ENCODE peak calls at places on chromosomes 1 and 21, in eight cellular contexts. H, U, J, D, K, P, Z and I are unnamed samples.

GRCh38 chr1:43329995-43330751 is 7.4 kb upstream of the MPL start:
- DNase-seq in Z (no peak), U (peak), P (peak), J (peak), H (peak), D (peak), K (peak), I (peak)

GRCh38 chr1:243549791-243550190 is 293.9 kb downstream of the SDCCAG8 start:
- DNase-seq in P (no peak), J (no peak), H (no peak), D (no peak), Z (no peak), K (no peak), U (no peak), I (no peak)

GRCh38 chr1:77899647-77900320 is 11.4 kb downstream of the NEXN start:
- DNase-seq in U (no peak), H (no peak), P (no peak), D (peak), J (no peak), K (no peak), Z (no peak), I (peak)

GRCh38 chr1:168179411-168180147 is 817 bp downstream of the TIPRL start:
- DNase-seq in D (peak), P (no peak), H (no peak), Z (no peak), U (peak), J (no peak), K (peak), I (peak)

GRCh38 chr1:185653615-185654014 is 80.6 kb upstream of the HMCN1 start:
- DNase-seq in P (no peak), J (no peak), U (no peak), K (no peak), H (no peak), Z (no peak), D (no peak), I (no peak)

GRCh38 chr1:100538935-100539835 is 1.2 kb downstream of the GPR88 start:
- DNase-seq in U (no peak), D (peak), J (peak), Z (no peak), K (peak), H (peak), P (no peak), I (peak)

GRCh38 chr1:94332952-94333351 is 85.2 kb upstream of the ABCD3 start:
- DNase-seq in U (peak), H (no peak), D (peak), P (no peak), Z (no peak), K (no peak), J (no peak), I (peak)

GRCh38 chr1:228228601-228229074 is 20.8 kb downstream of the OBSCN start:
- DNase-seq in U (peak), K (peak), P (no peak), D (peak), Z (no peak), H (no peak), J (no peak), I (peak)

GRCh38 chr1:52920791-52921291 is 699 bp downstream of the ECHDC2 start:
- DNase-seq in Z (no peak), U (no peak), D (no peak), P (no peak), H (peak), J (peak), K (peak), I (no peak)

GRCh38 chr1:8858112-8858668 is 20.3 kb downstream of the ENO1 start:
- DNase-seq in D (peak), K (no peak), H (no peak), J (peak), P (no peak), Z (no peak), U (peak), I (peak)

GRCh38 chr1:208223136-208223535 is 21.0 kb downstream of the PLXNA2 start:
- DNase-seq in K (no peak), D (peak), U (no peak), H (no peak), Z (no peak), J (no peak), P (no peak), I (peak)

GRCh38 chr1:113784104-113784779 is 25.0 kb upstream of the PHTF1 start:
- DNase-seq in U (no peak), Z (no peak), P (no peak), K (no peak), J (no peak), H (no peak), D (peak), I (peak)

GRCh38 chr1:19863804-19864203 is 18.4 kb upstream of the OTUD3 start:
- DNase-seq in H (no peak), J (no peak), K (peak), P (no peak), U (peak), Z (no peak), D (peak), I (peak)

GRCh38 chr1:171590022-171590421 is 32.0 kb upstream of the MYOCOS start:
- DNase-seq in P (no peak), H (no peak), K (no peak), J (no peak), Z (no peak), D (peak), U (peak), I (peak)

GRCh38 chr1:161736332-161736969 is 13.1 kb upstream of the DUSP12 start:
- DNase-seq in H (no peak), P (no peak), Z (no peak), U (no peak), J (no peak), D (peak), K (peak), I (peak)

GRCh38 chr1:229364216-229365065 is 21.6 kb upstream of the CCSAP start:
- DNase-seq in U (no peak), D (no peak), K (no peak), P (no peak), Z (no peak), H (no peak), J (no peak), I (peak)

GRCh38 chr1:48943826-48944225 is 167.1 kb upstream of the BEND5 start:
- DNase-seq in H (no peak), K (no peak), U (no peak), J (no peak), P (no peak), Z (no peak), D (no peak), I (no peak)

GRCh38 chr1:35929730-35930592 is 944 bp upstream of the AGO3 start:
- DNase-seq in K (peak), P (no peak), J (no peak), Z (peak), H (peak), U (peak), D (peak), I (peak)

GRCh38 chr1:34164510-34165381 is at the start of gene CSMD2:
- DNase-seq in H (peak), P (no peak), D (peak), Z (no peak), U (peak), K (peak), J (no peak), I (peak)

GRCh38 chr1:147579532-147580199 is 38.4 kb downstream of the BCL9 start:
- DNase-seq in U (no peak), D (peak), P (no peak), J (no peak), Z (no peak), K (no peak), H (no peak), I (peak)

GRCh38 chr1:72003092-72003491 is 279.2 kb downstream of the NEGR1 start:
- DNase-seq in K (no peak), J (no peak), P (no peak), H (no peak), Z (no peak), D (no peak), U (no peak), I (no peak)

DNA sequence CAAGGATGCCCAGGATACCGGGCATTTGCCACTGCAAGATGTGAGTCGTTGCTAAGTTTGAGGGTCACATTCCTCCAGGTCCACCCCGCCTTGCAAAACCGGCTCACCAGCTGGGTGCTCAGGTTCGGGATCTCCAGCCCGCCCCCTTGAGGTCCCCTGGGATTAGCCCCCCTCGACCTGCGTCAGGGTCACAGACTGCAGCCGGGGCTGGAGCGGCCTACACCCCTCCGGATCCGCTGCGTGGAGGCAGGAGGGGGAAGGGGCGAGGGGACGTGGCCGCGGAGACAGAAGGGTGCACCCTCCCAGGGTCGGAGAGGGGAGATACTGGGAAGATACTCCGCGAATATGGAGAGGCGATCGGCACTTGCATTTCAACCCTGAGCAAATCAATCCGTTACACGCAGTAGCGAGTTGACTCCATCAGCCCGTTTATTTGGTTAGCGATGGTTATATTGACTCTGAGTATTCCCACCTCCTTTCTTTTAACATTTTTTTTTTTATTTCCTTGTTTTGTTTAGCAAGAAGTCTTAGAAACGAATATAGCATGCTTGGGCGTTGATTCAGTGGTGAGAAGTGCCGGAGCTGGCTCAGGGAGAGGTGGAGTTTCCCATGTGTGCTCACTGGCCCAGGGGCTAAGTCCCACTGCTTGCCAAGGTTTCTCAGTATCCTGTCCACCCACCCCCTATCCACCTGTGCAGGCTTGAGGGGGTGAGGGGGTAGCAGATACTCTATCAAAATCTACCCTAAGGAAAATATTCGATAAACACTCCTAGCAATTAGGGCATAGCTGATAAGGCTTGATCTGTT is 983 bp downstream of the IFNAR2 start:
- DNase-seq in H (peak), K (peak), Z (no peak), D (peak), P (no peak), U (peak), J (peak), I (peak)
- H3K27ac ChIP-seq in H (peak), K (peak), Z (peak), D (peak), P (peak), U (peak), J (peak), I (peak)

DNA sequence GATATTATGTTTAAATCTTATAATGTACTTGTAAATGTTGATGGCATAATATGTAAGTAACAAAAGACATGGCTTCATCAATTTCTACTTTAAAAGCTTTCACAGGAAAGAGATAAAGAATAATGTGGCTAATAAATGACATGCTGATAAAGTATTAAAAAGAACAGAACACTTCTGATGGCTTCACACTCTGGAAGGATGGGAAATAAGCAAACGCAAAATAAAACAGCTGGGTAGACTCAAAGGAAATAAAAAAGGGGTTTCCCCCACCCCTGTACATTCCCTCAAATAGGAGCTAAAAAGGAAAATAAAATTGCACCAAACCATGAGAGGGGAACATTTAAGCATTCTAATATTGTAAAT is 27.1 kb upstream of the DYRK1A start:
- DNase-seq in J (no peak), D (no peak), U (no peak), H (no peak), K (no peak), P (no peak), Z (no peak), I (peak)
- H3K27ac ChIP-seq in J (peak), D (peak), U (peak), H (no peak), K (no peak), P (peak), Z (peak), I (peak)

GRCh38 chr1:206001476-206001888 is 1.7 kb downstream of the RAB7B start:
- DNase-seq in H (no peak), D (peak), U (peak), J (peak), Z (no peak), P (peak), K (peak), I (peak)

GRCh38 chr1:205998457-205999241 is 4.5 kb downstream of the RAB7B start:
- DNase-seq in D (no peak), K (no peak), P (no peak), H (no peak), J (no peak), Z (no peak), U (no peak), I (no peak)

GRCh38 chr1:206002833-206003532 is at the start of gene RAB7B:
- DNase-seq in P (peak), K (peak), D (peak), J (peak), H (peak), Z (no peak), U (peak), I (peak)

GRCh38 chr1:206002160-206002559 is 1.0 kb downstream of the RAB7B start:
- DNase-seq in J (no peak), H (no peak), Z (no peak), P (no peak), D (no peak), U (no peak), K (peak), I (no peak)

DNA sequence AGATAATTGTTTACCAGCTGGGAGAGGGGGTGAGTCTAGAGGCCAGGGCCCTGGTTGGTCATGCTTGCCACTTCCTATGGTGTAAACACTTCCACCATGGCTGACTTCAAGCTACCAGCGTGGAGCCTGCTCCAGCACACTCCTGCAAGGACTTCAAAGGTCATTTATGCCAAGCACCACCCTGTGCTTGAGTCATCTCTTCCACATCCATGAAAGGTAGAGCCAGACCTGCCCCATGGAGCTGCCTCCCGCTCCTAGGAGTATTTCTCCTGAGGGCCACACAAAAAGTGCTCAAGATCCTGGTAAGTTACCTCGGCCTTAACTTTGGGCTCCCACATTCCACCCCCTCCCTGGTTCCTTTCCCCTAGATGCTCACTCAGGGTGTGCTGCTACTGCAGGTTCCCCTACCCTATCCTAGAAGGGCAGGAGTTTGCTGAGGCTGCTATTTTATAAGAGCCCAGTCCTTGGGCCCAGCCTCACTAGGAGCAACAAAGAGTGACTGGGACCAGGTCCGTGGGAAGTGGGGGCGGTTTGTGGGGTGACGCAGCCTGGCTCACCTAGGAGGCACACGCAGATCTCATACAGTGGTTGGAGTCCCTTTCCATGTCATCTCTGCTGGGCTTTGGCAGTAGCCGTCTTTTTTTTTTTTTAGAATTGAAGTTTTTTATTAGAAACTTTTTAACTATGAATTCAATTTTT is 2.4 kb downstream of the RAB7B start:
- DNase-seq in J (no peak), K (peak), Z (no peak), D (peak), H (no peak), U (peak), P (no peak), I (peak)
- H3K27ac ChIP-seq in J (no peak), K (peak), Z (peak), D (peak), H (no peak), U (peak), P (no peak), I (peak)

DNA sequence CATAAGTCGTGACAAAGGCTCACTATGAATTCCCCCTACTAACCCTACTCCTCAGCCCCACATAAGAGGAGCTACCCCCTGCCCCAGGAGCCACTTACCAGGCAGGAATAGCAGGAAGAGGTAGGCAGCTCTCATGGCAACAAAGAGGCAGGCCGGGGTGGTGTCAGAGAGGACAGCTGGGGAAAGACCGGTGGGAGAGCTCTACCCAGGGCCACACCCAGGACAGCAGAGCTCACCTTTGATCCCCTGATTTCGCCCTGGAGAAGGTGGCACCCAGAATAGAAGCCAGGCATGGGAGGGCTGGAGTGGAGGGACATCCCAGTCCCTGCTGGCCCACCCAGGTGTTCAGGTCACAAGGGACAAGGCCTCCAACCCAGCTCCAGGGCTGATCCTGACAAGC is 2.3 kb downstream of the MFAP2 start:
- DNase-seq in Z (no peak), J (no peak), H (no peak), K (no peak), D (no peak), P (no peak), U (no peak), I (no peak)
- H3K27ac ChIP-seq in Z (no peak), J (no peak), H (peak), K (peak), D (no peak), P (peak), U (no peak), I (peak)

GRCh38 chr1:232416026-232416568 is 213.8 kb downstream of the SIPA1L2 start:
- DNase-seq in U (no peak), D (no peak), Z (no peak), H (no peak), K (peak), J (no peak), P (no peak), I (no peak)
- H3K27ac ChIP-seq in U (no peak), D (no peak), Z (peak), H (peak), K (peak), J (no peak), P (peak), I (no peak)

GRCh38 chr21:45982758-45983731 is 1.5 kb downstream of the COL6A1 start:
- DNase-seq in D (no peak), H (peak), Z (no peak), U (no peak), K (no peak), J (peak), P (no peak), I (no peak)
- H3K27ac ChIP-seq in D (peak), H (peak), Z (peak), U (peak), K (no peak), J (peak), P (peak), I (peak)

GRCh38 chr1:2208309-2209239 is 14.0 kb upstream of the FAAP20 start:
- DNase-seq in P (peak), D (peak), K (peak), U (peak), H (peak), Z (no peak), J (peak), I (peak)

GRCh38 chr1:2212167-2212541 is 16.0 kb upstream of the SKI start:
- DNase-seq in J (peak), U (no peak), Z (no peak), K (no peak), H (no peak), P (no peak), D (peak), I (no peak)

GRCh38 chr1:2209400-2210083 is 15.0 kb upstream of the FAAP20 start:
- DNase-seq in J (peak), D (no peak), K (no peak), U (no peak), H (no peak), Z (no peak), P (no peak), I (no peak)

GRCh38 chr1:2210786-2211185 is 16.2 kb upstream of the FAAP20 start:
- DNase-seq in D (no peak), K (no peak), U (no peak), H (peak), J (no peak), P (no peak), Z (no peak), I (no peak)

DNA sequence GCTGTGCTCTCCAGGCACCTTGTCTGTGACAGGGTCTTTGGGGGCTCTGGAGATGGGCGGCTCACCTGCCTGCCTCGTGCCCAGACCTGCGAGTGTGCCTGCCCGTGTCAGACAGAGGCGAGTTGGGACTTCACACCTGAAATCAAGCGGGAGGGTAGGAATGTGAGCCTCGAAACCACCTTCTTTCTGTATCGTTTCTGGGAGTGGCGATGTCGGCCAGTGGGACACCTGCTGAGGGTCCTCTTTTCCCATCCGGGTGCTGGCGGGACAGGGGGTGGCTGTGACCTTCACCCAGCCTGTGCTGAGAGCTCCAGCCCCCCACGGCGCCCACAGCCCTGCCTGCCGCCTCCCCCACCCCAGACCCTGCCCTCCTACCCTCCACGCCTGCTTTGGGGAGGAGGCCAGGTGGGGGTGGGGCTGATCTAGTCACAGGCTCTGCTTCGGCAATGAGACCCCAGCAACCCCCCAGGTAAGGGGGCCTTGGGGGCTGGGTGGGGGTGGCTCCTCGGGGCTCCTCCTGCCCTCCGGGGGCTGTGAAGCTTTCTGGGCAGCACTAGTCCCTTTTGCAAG is 15.6 kb upstream of the FAAP20 start:
- DNase-seq in K (no peak), H (no peak), U (no peak), Z (no peak), P (no peak), D (no peak), J (peak), I (no peak)
- H3K27ac ChIP-seq in K (peak), H (peak), U (no peak), Z (peak), P (peak), D (no peak), J (peak), I (no peak)